ENCODE peak calls at places on chromosome 16, in nine cellular contexts. S is psoas muscle; N is cardiac muscle cell; W is CD8-positive, alpha-beta T cell; L is GM23338; U is tibial nerve; G is bronchial epithelial cell; X is IMR-90; P is thoracic aorta. Z is an unnamed sample. For H3K36me3, the result is how much of the 10 kb centered on the place peaks cover.

GRCh38 chr16:48535831-48536599 is 74.0 kb downstream of the N4BP1 start:
- DNase-seq in S (peak), N (peak), W (no peak), L (peak), U (no peak), G (peak), X (peak), P (no peak), Z (peak)

GRCh38 chr16:76705883-76706282 is 428.7 kb downstream of the CNTNAP4 start:
- DNase-seq in S (no peak), N (no peak), W (no peak), L (no peak), U (no peak), G (no peak), X (no peak), P (no peak), Z (no peak)

GRCh38 chr16:86398201-86398600 is 112.1 kb upstream of the FOXF1 start:
- DNase-seq in S (no peak), N (no peak), W (no peak), L (no peak), U (no peak), G (no peak), X (peak), P (no peak), Z (peak)

GRCh38 chr16:28279006-28279405 is 13.3 kb upstream of the SBK1 start:
- DNase-seq in S (no peak), N (no peak), W (peak), L (no peak), U (no peak), G (no peak), X (no peak), P (no peak), Z (no peak)

GRCh38 chr16:2339521-2340484 is 725 bp downstream of the ABCA3 start:
- DNase-seq in S (peak), N (peak), W (peak), L (peak), U (peak), G (no peak), X (no peak), P (no peak), Z (no peak)

GRCh38 chr16:30923554-30924085 is at the start of gene FBXL19:
- DNase-seq in S (peak), N (no peak), W (no peak), L (peak), U (no peak), G (no peak), X (no peak), P (no peak), Z (no peak)

GRCh38 chr16:23434380-23434779 is 18.6 kb downstream of the COG7 start:
- DNase-seq in S (no peak), N (peak), W (peak), L (peak), U (no peak), G (peak), X (peak), P (no peak), Z (no peak)

GRCh38 chr16:70577256-70577698 is 53.7 kb downstream of the SF3B3 start:
- DNase-seq in S (peak), N (no peak), W (no peak), L (no peak), U (no peak), G (peak), X (peak), P (peak), Z (peak)

GRCh38 chr16:84277244-84277823 is 17.3 kb upstream of the WFDC1 start:
- DNase-seq in S (peak), N (peak), W (peak), L (peak), U (peak), G (peak), X (peak), P (no peak), Z (peak)

GRCh38 chr16:23348579-23349469 is 46.7 kb downstream of the SCNN1B start:
- DNase-seq in S (no peak), N (peak), W (no peak), L (peak), U (no peak), G (no peak), X (no peak), P (no peak), Z (no peak)

GRCh38 chr16:67995423-67995822 is 3.9 kb downstream of the DPEP2 start:
- DNase-seq in S (no peak), N (no peak), W (no peak), L (no peak), U (no peak), G (peak), X (no peak), P (no peak), Z (no peak)

GRCh38 chr16:81486555-81487061 is 42.0 kb downstream of the CMIP start:
- DNase-seq in S (peak), N (peak), W (no peak), L (no peak), U (peak), G (no peak), X (peak), P (no peak), Z (peak)

GRCh38 chr16:85334718-85335583 is 222.7 kb upstream of the CIBAR2 start:
- DNase-seq in S (no peak), N (peak), W (peak), L (peak), U (no peak), G (peak), X (no peak), P (no peak), Z (no peak)

GRCh38 chr16:87325480-87325879 is 8.3 kb upstream of the C16orf95 start:
- DNase-seq in S (no peak), N (no peak), W (no peak), L (no peak), U (no peak), G (no peak), X (peak), P (no peak), Z (no peak)

GRCh38 chr16:83200005-83200779 is 573.4 kb downstream of the CDH13 start:
- DNase-seq in S (no peak), N (peak), W (no peak), L (peak), U (no peak), G (peak), X (peak), P (no peak), Z (no peak)

GRCh38 chr16:84065536-84066132 is 23.0 kb upstream of the SLC38A8 start:
- DNase-seq in S (peak), N (peak), W (no peak), L (peak), U (peak), G (peak), X (peak), P (no peak), Z (peak)

GRCh38 chr16:31074814-31075183 is 577 bp downstream of the ZNF646 start:
- DNase-seq in S (no peak), N (no peak), W (no peak), L (no peak), U (no peak), G (no peak), X (peak), P (no peak), Z (no peak)

GRCh38 chr16:67883872-67884261 is 818 bp upstream of the NRN1L start:
- DNase-seq in S (peak), N (peak), W (peak), L (peak), U (peak), G (no peak), X (peak), P (no peak), Z (no peak)

GRCh38 chr16:48231675-48232214 is 12.4 kb upstream of the LONP2 start:
- DNase-seq in S (no peak), N (peak), W (no peak), L (peak), U (no peak), G (no peak), X (peak), P (no peak), Z (peak)

GRCh38 chr16:29943846-29944669 is 17.8 kb upstream of the TMEM219 start:
- DNase-seq in S (peak), N (peak), W (no peak), L (peak), U (no peak), G (peak), X (peak), P (no peak), Z (peak)

GRCh38 chr16:71426069-71426879 is 15.6 kb downstream of the TLE7 start:
- DNase-seq in S (no peak), N (peak), W (no peak), L (peak), U (peak), G (peak), X (peak), P (no peak), Z (peak)

GRCh38 chr16:55494994-55495421 is 13.9 kb upstream of the LPCAT2 start:
- DNase-seq in S (no peak), N (peak), W (no peak), L (peak), U (peak), G (peak), X (peak), P (no peak), Z (peak)
- TF ChIP-seq CTCF in S (peak), N (peak), W (no peak), L (no peak), U (peak), G (peak), X (peak), P (no peak), Z (peak)

GRCh38 chr16:53061701-53062159 is 6.9 kb downstream of the CHD9 start:
- DNase-seq in S (peak), N (no peak), W (peak), L (no peak), U (no peak), G (no peak), X (no peak), P (no peak), Z (no peak)
- H3K4me3 ChIP-seq in S (no peak), N (no peak), W (no peak), L (no peak), U (no peak), G (no peak), X (no peak), P (no peak), Z (no peak)

GRCh38 chr16:22328081-22328725 is 31.0 kb downstream of the POLR3E start:
- DNase-seq in S (no peak), N (no peak), W (no peak), L (no peak), U (no peak), G (no peak), X (no peak), P (no peak), Z (no peak)

GRCh38 chr16:22327446-22327775 is 30.2 kb downstream of the POLR3E start:
- DNase-seq in S (no peak), N (no peak), W (no peak), L (no peak), U (no peak), G (no peak), X (no peak), P (no peak), Z (no peak)

GRCh38 chr16:22326771-22327445 is 29.7 kb downstream of the POLR3E start:
- DNase-seq in S (no peak), N (no peak), W (no peak), L (no peak), U (no peak), G (no peak), X (no peak), P (no peak), Z (no peak)

GRCh38 chr16:22330326-22330725 is 33.1 kb downstream of the POLR3E start:
- DNase-seq in S (no peak), N (no peak), W (no peak), L (no peak), U (no peak), G (no peak), X (no peak), P (no peak), Z (no peak)

GRCh38 chr16:22329199-22329695 is 32.0 kb downstream of the POLR3E start:
- DNase-seq in S (no peak), N (no peak), W (no peak), L (no peak), U (no peak), G (no peak), X (no peak), P (no peak), Z (no peak)
- H3K36me3 ChIP-seq in S (under half), N (under half), W (half or more), L (half or more), U (half or more), G (under half), X (half or more), P (half or more), Z (half or more)

DNA sequence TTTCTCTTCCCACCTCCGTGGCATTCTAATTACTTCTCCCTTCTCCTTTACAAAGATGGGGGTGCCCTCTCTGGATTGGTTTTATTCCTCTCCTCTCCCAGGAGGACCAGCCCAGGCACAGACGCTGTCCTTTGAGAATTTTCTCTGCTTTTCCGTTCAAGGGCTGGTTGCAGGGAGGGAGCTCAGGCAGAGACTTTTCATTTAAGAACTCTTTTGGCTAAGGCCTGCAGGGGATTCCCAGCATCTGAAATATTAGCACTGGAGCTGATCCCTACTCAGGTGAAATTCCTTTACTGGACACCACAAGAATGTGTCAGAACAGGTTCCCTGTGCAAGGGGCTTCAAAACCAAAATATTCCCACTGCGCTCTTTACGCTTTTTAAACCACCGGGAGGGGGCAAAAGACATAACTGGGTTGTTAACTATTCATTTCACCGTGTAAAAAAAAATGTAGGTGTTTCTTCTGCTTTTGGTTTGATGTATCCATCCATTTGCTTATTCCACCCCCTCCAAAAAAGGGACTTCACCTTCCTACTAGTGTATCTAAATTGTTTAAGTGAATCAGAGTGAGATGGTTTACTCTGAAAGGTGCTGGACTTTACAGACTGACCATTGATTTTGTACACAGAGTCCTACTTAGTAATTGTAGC is 1.4 kb downstream of the NFAT5 start:
- DNase-seq in S (no peak), N (no peak), W (no peak), L (no peak), U (no peak), G (peak), X (peak), P (no peak), Z (peak)
- TF ChIP-seq CTCF in S (no peak), N (peak), W (peak), L (peak), U (peak), G (no peak), X (peak), P (no peak), Z (peak)

GRCh38 chr16:57277586-57277985 is 6.9 kb downstream of the PLLP start:
- DNase-seq in S (no peak), N (peak), W (peak), L (no peak), U (no peak), G (peak), X (peak), P (no peak), Z (peak)

GRCh38 chr16:57282510-57283213 is 1.8 kb downstream of the PLLP start:
- DNase-seq in S (no peak), N (no peak), W (no peak), L (no peak), U (no peak), G (no peak), X (no peak), P (no peak), Z (no peak)

GRCh38 chr16:57281791-57282190 is 2.7 kb downstream of the PLLP start:
- DNase-seq in S (no peak), N (no peak), W (no peak), L (no peak), U (no peak), G (no peak), X (no peak), P (no peak), Z (no peak)

GRCh38 chr16:57278494-57278893 is 6.0 kb downstream of the PLLP start:
- DNase-seq in S (no peak), N (no peak), W (no peak), L (no peak), U (no peak), G (no peak), X (no peak), P (no peak), Z (no peak)

DNA sequence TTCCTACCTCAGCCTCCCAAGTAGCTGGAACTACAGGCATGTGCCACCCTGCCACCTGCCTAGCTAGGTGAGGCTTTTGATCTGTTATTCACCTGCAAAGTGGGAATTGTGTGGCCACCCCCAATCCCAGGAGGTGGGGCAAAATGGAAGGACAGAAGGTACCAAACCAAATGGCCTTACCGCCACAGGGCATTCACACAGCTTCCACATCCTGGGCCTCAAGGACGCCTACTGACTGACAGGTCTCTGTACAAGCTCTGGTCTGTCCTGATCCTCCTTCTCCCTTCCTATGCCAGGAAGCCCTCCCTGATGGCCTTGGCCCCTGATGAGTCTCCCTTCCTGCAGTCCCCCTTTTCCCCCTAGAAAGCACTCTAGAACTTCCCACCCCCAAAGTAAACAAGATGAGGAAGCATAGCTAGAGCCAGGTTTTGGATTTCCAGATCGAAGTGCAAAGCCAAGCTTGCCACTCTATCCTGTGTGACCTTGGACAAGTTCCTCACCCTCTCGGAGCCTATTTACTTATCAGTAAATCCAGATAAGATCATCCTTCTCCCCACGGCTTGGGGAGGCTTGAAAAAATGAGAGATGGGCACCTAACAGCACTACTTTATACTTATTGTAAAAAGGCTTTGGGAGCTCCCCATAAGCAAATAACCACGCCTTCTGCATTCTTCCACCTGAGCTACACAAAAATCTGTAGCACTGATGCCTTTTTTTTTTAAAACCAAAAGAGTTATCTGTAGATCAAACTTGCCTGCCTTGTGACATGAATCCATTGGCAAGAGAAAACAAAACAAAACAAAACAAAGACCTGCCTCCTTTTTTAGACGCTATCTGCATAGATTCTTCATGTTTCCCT is 4.5 kb downstream of the PLLP start:
- DNase-seq in S (no peak), N (no peak), W (no peak), L (no peak), U (no peak), G (no peak), X (no peak), P (no peak), Z (no peak)
- H3K4me3 ChIP-seq in S (no peak), N (no peak), W (no peak), L (no peak), U (no peak), G (no peak), X (no peak), P (no peak), Z (no peak)

DNA sequence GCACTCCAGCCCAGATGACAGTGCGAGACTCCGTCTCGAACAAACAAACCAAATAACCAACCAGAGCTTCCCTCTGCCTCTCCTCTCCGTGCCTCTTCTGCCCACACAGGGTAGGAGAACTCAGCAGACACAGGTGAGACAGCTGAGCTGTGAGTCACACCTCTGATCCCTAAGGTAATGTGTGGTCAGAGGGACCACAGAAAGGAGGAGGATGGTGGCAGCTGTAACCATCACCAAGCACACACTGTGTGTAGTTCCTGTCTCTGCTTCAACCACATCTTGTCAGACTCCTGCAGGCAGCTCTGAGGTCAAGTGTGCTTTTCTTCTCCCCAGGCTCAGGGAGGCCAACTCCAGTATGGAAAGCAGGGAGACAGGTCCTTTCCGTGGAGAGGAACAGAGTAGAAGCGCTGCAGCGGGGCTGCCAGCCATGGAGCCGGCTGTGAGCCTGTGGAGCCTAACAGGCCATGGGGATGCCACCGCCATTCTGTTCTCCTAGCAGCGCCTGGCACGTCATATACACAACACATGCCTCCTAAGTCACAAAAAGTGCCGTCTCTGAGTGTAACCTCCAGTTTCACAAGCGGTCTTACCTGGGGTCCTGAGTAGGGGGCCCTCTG is 7.1 kb downstream of the NUDT16L1 start:
- DNase-seq in S (no peak), N (no peak), W (no peak), L (no peak), U (no peak), G (peak), X (no peak), P (no peak), Z (no peak)
- H3K36me3 ChIP-seq in S (under half), N (under half), W (under half), L (under half), U (half or more), G (under half), X (half or more), P (half or more), Z (half or more)

DNA sequence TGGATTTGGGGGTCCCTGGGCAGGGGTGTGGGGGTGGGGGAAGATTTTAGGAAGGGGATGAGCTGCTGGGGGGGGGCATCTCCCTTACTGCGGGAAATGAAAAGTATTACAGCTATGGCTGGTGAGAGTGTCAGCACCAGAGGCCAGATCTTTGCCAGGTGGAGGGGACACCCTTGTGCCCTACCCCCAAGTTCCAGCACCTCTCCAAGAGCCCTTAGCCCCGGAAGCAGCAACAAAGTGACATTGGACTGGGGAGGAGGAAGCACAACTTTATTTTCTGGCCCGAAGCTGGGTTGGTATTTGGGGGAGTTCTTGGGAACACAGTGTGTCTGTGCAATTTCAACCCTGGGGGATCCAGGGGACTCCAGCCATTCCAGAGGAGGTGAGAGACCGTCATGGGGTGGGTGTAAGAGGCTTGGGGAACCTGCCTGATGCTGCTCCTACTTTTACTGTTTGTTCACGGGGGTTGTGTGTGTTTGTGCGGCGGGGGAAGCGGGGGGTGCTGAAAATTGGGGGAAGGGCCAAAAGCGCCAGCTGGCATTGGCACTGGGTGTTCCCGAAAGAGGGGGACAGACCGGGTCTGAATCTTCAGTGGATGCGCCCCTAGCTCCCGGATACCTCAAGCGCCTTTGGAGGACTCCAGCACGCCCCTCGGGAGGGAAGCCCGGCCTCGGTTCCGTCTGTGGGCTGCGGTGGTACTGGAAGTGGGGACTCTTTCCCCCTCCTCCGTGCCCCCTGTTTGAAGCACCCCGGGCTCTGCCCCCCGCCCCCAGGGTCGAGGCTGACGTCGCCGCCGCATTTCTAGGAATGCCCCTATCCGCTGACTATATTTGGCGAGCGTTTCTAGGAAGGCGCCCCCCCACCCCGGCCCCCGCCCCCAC is 230.3 kb downstream of the MRTFB start:
- DNase-seq in S (peak), N (peak), W (no peak), L (peak), U (peak), G (peak), X (no peak), P (no peak), Z (no peak)
- TF ChIP-seq CTCF in S (no peak), N (no peak), W (no peak), L (no peak), U (no peak), G (no peak), X (no peak), P (no peak), Z (no peak)